ENCODE peak calls at places on chromosome 14, in seven cellular contexts. T, I, D, B, X, S and K are unnamed samples. For H3K36me3 and H3K9me3, the result is how much of the 10 kb centered on the place peaks cover.

GRCh38 chr14:54901380-54902142 is 1.1 kb downstream of the GCH1 start:
- DNase-seq in T (no peak), I (no peak), D (no peak), B (peak), X (peak), S (no peak), K (peak)

GRCh38 chr14:80055912-80056801 is 155.1 kb downstream of the DIO2 start:
- DNase-seq in T (peak), I (peak), D (no peak), B (no peak), X (peak), S (no peak), K (no peak)

GRCh38 chr14:70188292-70188607 is 501 bp downstream of the SLC8A3 start:
- DNase-seq in T (no peak), I (no peak), D (peak), B (no peak), X (peak), S (no peak), K (no peak)

GRCh38 chr14:69610020-69610858 is 1.2 kb upstream of the SUSD6 start:
- DNase-seq in T (no peak), I (no peak), D (no peak), B (no peak), X (no peak), S (no peak), K (no peak)

GRCh38 chr14:69475194-69475818 is 9.2 kb upstream of the PLEKHD1 start:
- DNase-seq in T (no peak), I (no peak), D (no peak), B (no peak), X (peak), S (no peak), K (no peak)

GRCh38 chr14:64296561-64296960 is 2.4 kb upstream of the ESR2 start:
- DNase-seq in T (no peak), I (no peak), D (no peak), B (no peak), X (no peak), S (no peak), K (no peak)

GRCh38 chr14:24984846-24985589 is 64.9 kb downstream of the STXBP6 start:
- DNase-seq in T (no peak), I (no peak), D (no peak), B (no peak), X (no peak), S (no peak), K (no peak)

GRCh38 chr14:61388976-61389576 is 67.7 kb downstream of the PRKCH start:
- DNase-seq in T (no peak), I (no peak), D (no peak), B (no peak), X (no peak), S (no peak), K (no peak)

GRCh38 chr14:21965042-21965441 is 291.4 kb upstream of the OR4E1 start:
- DNase-seq in T (no peak), I (no peak), D (no peak), B (no peak), X (no peak), S (no peak), K (peak)

GRCh38 chr14:37254411-37254947 is 56.7 kb downstream of the MIPOL1 start:
- DNase-seq in T (no peak), I (no peak), D (no peak), B (no peak), X (no peak), S (no peak), K (no peak)

GRCh38 chr14:89418452-89418851 is 1.4 kb upstream of the FOXN3 start:
- DNase-seq in T (no peak), I (no peak), D (no peak), B (no peak), X (peak), S (no peak), K (no peak)

GRCh38 chr14:86712176-86712575 is 1182.2 kb downstream of the FLRT2 start:
- DNase-seq in T (no peak), I (no peak), D (no peak), B (no peak), X (no peak), S (no peak), K (no peak)

GRCh38 chr14:80446356-80446755 is 235.1 kb upstream of the DIO2 start:
- DNase-seq in T (no peak), I (no peak), D (no peak), B (no peak), X (no peak), S (no peak), K (no peak)

GRCh38 chr14:63938198-63939005 is 85.6 kb downstream of the SYNE2 start:
- DNase-seq in T (no peak), I (no peak), D (no peak), B (no peak), X (no peak), S (no peak), K (no peak)

GRCh38 chr14:55245657-55246268 is 25.5 kb upstream of the FBXO34 start:
- DNase-seq in T (no peak), I (no peak), D (no peak), B (no peak), X (no peak), S (no peak), K (peak)

GRCh38 chr14:104551851-104552737 is 27.5 kb upstream of the C14orf180 start:
- DNase-seq in T (peak), I (peak), D (peak), B (peak), X (peak), S (peak), K (no peak)

GRCh38 chr14:63853831-63854293 is 1.1 kb downstream of the SYNE2 start:
- DNase-seq in T (peak), I (peak), D (peak), B (peak), X (peak), S (peak), K (peak)

GRCh38 chr14:79483472-79483871 is 727.8 kb downstream of the DIO2 start:
- DNase-seq in T (no peak), I (no peak), D (no peak), B (no peak), X (no peak), S (no peak), K (no peak)

GRCh38 chr14:74083161-74083560 is 1.1 kb downstream of the ALDH6A1 start:
- DNase-seq in T (no peak), I (no peak), D (no peak), B (no peak), X (no peak), S (no peak), K (no peak)

GRCh38 chr14:36784541-36784940 is 122.9 kb downstream of the PAX9 start:
- DNase-seq in T (no peak), I (no peak), D (no peak), B (no peak), X (no peak), S (no peak), K (no peak)

GRCh38 chr14:72457641-72458040 is 436.3 kb downstream of the DPF3 start:
- DNase-seq in T (no peak), I (no peak), D (no peak), B (no peak), X (no peak), S (no peak), K (no peak)

GRCh38 chr14:104117341-104118005 is 20.9 kb upstream of the KIF26A start:
- DNase-seq in T (peak), I (no peak), D (peak), B (peak), X (peak), S (peak), K (peak)

GRCh38 chr14:76792422-76792821 is 20.3 kb downstream of the ANGEL1 start:
- DNase-seq in T (no peak), I (no peak), D (no peak), B (no peak), X (no peak), S (no peak), K (no peak)

GRCh38 chr14:55713496-55713895 is 133.5 kb downstream of the KTN1 start:
- DNase-seq in T (no peak), I (no peak), D (no peak), B (no peak), X (no peak), S (no peak), K (no peak)

GRCh38 chr14:60064491-60065072 is 27.1 kb upstream of the PCNX4 start:
- DNase-seq in T (no peak), I (no peak), D (no peak), B (no peak), X (peak), S (no peak), K (no peak)

GRCh38 chr14:72594099-72594901 is 299.6 kb downstream of the DPF3 start:
- DNase-seq in T (no peak), I (no peak), D (no peak), B (no peak), X (no peak), S (no peak), K (no peak)

GRCh38 chr14:60650382-60650961 is 1.2 kb upstream of the SIX1 start:
- DNase-seq in T (no peak), I (no peak), D (peak), B (no peak), X (no peak), S (no peak), K (no peak)

GRCh38 chr14:56216631-56217379 is 98.6 kb downstream of the PELI2 start:
- DNase-seq in T (peak), I (peak), D (peak), B (peak), X (no peak), S (no peak), K (no peak)

GRCh38 chr14:58876613-58877012 is 238.9 kb downstream of the DACT1 start:
- DNase-seq in T (no peak), I (no peak), D (no peak), B (no peak), X (no peak), S (no peak), K (no peak)

GRCh38 chr14:63857467-63858030 is 4.7 kb downstream of the SYNE2 start:
- DNase-seq in T (no peak), I (no peak), D (no peak), B (no peak), X (no peak), S (no peak), K (no peak)

GRCh38 chr14:68795602-68796417 is 2.9 kb upstream of the ZFP36L1 start:
- DNase-seq in T (peak), I (peak), D (peak), B (peak), X (peak), S (peak), K (peak)

GRCh38 chr14:70073924-70074566 is 114.7 kb downstream of the SLC8A3 start:
- DNase-seq in T (peak), I (no peak), D (peak), B (no peak), X (peak), S (peak), K (peak)

GRCh38 chr14:103281496-103282231 is 52.4 kb upstream of the EIF5 start:
- DNase-seq in T (peak), I (peak), D (no peak), B (no peak), X (peak), S (no peak), K (no peak)

GRCh38 chr14:85587152-85587697 is 57.3 kb downstream of the FLRT2 start:
- DNase-seq in T (no peak), I (no peak), D (no peak), B (no peak), X (no peak), S (no peak), K (no peak)

GRCh38 chr14:55048900-55049437 is 2.5 kb upstream of the MAPK1IP1L start:
- DNase-seq in T (no peak), I (no peak), D (no peak), B (no peak), X (no peak), S (no peak), K (no peak)

GRCh38 chr14:101986953-101987352 is 22.6 kb downstream of the DYNC1H1 start:
- DNase-seq in T (no peak), I (no peak), D (no peak), B (no peak), X (no peak), S (no peak), K (no peak)

GRCh38 chr14:56694609-56695008 is 115.0 kb downstream of the TMEM260 start:
- DNase-seq in T (no peak), I (no peak), D (no peak), B (no peak), X (no peak), S (no peak), K (no peak)

GRCh38 chr14:20441466-20441865 is 5.5 kb upstream of the KLHL33 start:
- DNase-seq in T (no peak), I (no peak), D (no peak), B (no peak), X (no peak), S (no peak), K (no peak)
- H3K36me3 ChIP-seq in T (under half), I (under half), D (under half), B (under half), X (under half), S (under half), K (under half)

GRCh38 chr14:52153939-52154338 is 85.1 kb upstream of the NID2 start:
- DNase-seq in T (no peak), I (no peak), D (no peak), B (no peak), X (no peak), S (no peak), K (no peak)

GRCh38 chr14:52150162-52150561 is 81.3 kb upstream of the NID2 start:
- DNase-seq in T (no peak), I (no peak), D (no peak), B (no peak), X (no peak), S (no peak), K (no peak)

GRCh38 chr14:52155656-52156213 is 86.9 kb upstream of the NID2 start:
- DNase-seq in T (no peak), I (no peak), D (no peak), B (no peak), X (no peak), S (no peak), K (no peak)

DNA sequence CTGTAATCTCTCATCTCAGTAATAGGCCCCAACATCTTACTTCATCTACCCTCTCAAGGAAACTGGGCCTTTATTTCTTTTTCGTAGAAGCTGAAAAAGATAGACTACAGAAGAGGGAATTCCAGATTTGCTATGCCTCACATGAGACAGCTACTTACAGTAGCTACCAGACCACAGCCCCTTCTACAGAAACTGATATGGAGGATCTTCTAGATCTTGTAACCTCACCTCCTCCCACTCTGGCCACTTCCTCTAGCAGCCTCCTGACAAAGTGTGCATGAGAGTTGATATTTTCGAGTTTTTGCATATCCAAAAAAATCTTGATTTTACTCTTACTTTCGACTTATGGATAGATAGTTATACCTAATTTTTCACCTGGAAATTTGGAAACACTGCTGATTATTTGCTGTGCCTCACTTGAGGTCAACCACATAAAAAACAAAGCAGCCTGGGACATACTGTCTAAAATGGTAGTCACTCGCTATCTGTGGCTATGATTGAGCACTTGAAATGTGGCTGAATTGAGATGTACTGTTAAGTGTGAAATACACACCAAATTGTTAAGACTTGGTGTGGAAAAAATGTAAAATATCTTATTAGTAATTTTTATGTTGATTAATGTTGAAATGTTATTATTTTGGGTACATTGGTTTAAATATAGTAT is 86.3 kb upstream of the NID2 start:
- DNase-seq in T (no peak), I (no peak), D (no peak), B (no peak), X (no peak), S (no peak), K (no peak)
- H3K9me3 ChIP-seq in T (under half), I (under half), D (under half), B (under half), X (under half), S (under half), K (under half)

GRCh38 chr14:99327458-99328250 is 55.7 kb upstream of the BCL11B start:
- DNase-seq in T (peak), I (no peak), D (no peak), B (peak), X (peak), S (peak), K (no peak)

GRCh38 chr14:99325016-99325415 is 53.0 kb upstream of the BCL11B start:
- DNase-seq in T (peak), I (no peak), D (no peak), B (no peak), X (no peak), S (peak), K (no peak)

GRCh38 chr14:99325591-99325990 is 53.6 kb upstream of the BCL11B start:
- DNase-seq in T (peak), I (no peak), D (no peak), B (no peak), X (peak), S (peak), K (no peak)

GRCh38 chr14:99326041-99326710 is 54.2 kb upstream of the BCL11B start:
- DNase-seq in T (peak), I (no peak), D (no peak), B (no peak), X (peak), S (peak), K (no peak)

GRCh38 chr14:99327050-99327449 is 55.1 kb upstream of the BCL11B start:
- DNase-seq in T (peak), I (no peak), D (no peak), B (no peak), X (peak), S (peak), K (no peak)
- H3K36me3 ChIP-seq in T (under half), I (under half), D (under half), B (under half), X (under half), S (under half), K (under half)

DNA sequence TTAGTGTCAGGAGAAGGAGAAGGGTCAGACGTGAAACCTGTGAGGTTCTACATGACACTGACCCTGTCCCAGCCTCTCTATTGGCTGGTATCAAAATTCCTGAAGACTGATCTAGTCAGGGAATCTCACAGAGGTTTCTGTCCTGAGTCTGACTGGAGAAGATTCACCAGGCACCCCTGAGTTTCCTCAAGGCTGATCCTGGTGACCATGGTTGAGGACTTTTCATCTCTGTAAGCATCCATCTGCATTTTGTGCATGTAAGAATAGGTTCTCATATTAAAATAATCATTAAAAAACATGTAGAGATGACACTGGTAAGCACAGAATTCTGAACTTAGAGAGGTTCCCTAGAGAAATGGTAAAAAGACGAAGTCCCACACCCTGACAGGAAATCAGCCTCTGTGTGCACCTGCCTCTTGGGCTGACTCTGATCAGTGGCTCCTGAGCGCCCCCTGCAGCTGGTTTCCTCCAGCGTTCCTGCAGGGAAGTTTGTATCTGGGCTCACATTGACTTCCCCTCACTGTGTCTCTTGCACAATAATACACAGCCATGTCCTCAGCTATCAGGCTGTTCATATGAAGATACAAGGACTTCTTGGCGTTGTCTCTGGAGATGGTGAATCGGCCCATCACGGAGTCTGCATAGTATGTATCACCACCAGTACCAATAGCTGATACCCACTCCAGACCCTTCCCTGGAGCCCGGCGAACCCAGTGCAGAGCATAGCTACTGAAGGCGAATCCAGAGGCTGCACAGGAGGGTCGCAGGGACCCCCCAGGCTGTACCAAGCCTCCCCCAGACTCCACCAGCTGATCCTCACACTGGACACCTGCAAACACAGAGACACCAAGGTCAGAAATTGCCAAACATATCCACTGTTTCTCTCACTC is 991.9 kb downstream of the TMEM121 start:
- DNase-seq in T (no peak), I (peak), D (peak), B (peak), X (peak), S (peak), K (peak)
- H3K9me3 ChIP-seq in T (under half), I (under half), D (under half), B (under half), X (under half), S (under half), K (under half)

GRCh38 chr14:51242545-51243490 is 2.8 kb downstream of the TMX1 start:
- DNase-seq in T (no peak), I (no peak), D (no peak), B (no peak), X (no peak), S (no peak), K (no peak)

GRCh38 chr14:51244591-51244990 is 4.5 kb downstream of the TMX1 start:
- DNase-seq in T (no peak), I (no peak), D (no peak), B (no peak), X (no peak), S (no peak), K (no peak)

GRCh38 chr14:51240804-51241380 is 845 bp downstream of the TMX1 start:
- DNase-seq in T (no peak), I (no peak), D (no peak), B (no peak), X (no peak), S (no peak), K (no peak)

GRCh38 chr14:51248041-51248987 is 8.3 kb downstream of the TMX1 start:
- DNase-seq in T (no peak), I (no peak), D (no peak), B (no peak), X (no peak), S (no peak), K (no peak)

DNA sequence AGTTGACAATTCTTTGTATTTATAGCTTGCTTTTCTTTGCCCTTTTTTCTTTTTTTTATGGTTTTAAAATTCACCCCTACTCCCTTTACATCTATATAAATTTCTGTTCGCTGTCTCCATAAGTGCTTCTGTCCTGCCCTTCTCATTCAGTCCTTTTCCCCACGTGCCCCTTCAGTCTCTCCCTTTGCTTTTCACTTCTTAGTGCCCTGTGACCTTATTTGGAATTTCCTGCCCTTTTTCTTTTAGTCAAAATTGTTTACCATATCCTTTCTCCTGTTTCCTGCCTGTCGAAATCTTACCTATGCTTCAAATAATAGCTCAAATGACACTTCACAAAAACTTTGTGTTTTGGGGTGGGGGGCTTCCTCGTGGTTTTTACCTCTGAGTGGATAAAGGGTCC is 6.0 kb downstream of the TMX1 start:
- DNase-seq in T (no peak), I (no peak), D (no peak), B (no peak), X (no peak), S (no peak), K (no peak)
- H3K36me3 ChIP-seq in T (under half), I (under half), D (half or more), B (half or more), X (under half), S (half or more), K (under half)

GRCh38 chr14:105891631-105892452 is 365.5 kb downstream of the TMEM121 start:
- DNase-seq in T (peak), I (peak), D (peak), B (peak), X (no peak), S (peak), K (no peak)
- H3K9me3 ChIP-seq in T (under half), I (under half), D (under half), B (under half), X (under half), S (under half), K (under half)